ENCODE peak calls at places on chromosomes 6 and 20, in six cellular contexts. One of them, this sample, is unnamed.

GRCh38 chr6:16508959-16509358 is 252.3 kb downstream of the ATXN1 start:
- DNase-seq in cardiac muscle cell: no peak
- DNase-seq in cardiac fibroblast: no peak
- DNase-seq in T-helper 9 cell: no peak
- DNase-seq in endothelial cell: no peak
- DNase-seq in activated T-cell treated with anti-CD3 and anti-CD28 coated beads for 1 hour: no peak
- DNase-seq in this sample: no peak

GRCh38 chr6:143939364-143939763 is 68.7 kb downstream of the PLAGL1 start:
- DNase-seq in T-helper 9 cell: no peak
- DNase-seq in activated T-cell treated with anti-CD3 and anti-CD28 coated beads for 1 hour: no peak
- DNase-seq in cardiac fibroblast: no peak
- DNase-seq in endothelial cell: no peak
- DNase-seq in cardiac muscle cell: no peak
- DNase-seq in this sample: no peak

GRCh38 chr20:64090165-64090564 is 6.0 kb upstream of the LKAAEAR1 start:
- DNase-seq in T-helper 9 cell: no peak
- DNase-seq in activated T-cell treated with anti-CD3 and anti-CD28 coated beads for 1 hour: no peak
- DNase-seq in endothelial cell: no peak
- DNase-seq in cardiac muscle cell: no peak
- DNase-seq in cardiac fibroblast: no peak
- DNase-seq in this sample: peak

GRCh38 chr20:23399568-23400241 is 21.6 kb downstream of the NAPB start:
- DNase-seq in cardiac fibroblast: peak
- DNase-seq in cardiac muscle cell: peak
- DNase-seq in endothelial cell: no peak
- DNase-seq in T-helper 9 cell: no peak
- DNase-seq in activated T-cell treated with anti-CD3 and anti-CD28 coated beads for 1 hour: no peak
- DNase-seq in this sample: no peak

GRCh38 chr20:35436175-35436568 is 1.9 kb downstream of the GDF5 start:
- DNase-seq in cardiac muscle cell: no peak
- DNase-seq in activated T-cell treated with anti-CD3 and anti-CD28 coated beads for 1 hour: no peak
- DNase-seq in T-helper 9 cell: no peak
- DNase-seq in cardiac fibroblast: no peak
- DNase-seq in endothelial cell: no peak
- DNase-seq in this sample: no peak

GRCh38 chr6:14254505-14254904 is 136.9 kb downstream of the CD83 start:
- DNase-seq in cardiac fibroblast: no peak
- DNase-seq in activated T-cell treated with anti-CD3 and anti-CD28 coated beads for 1 hour: no peak
- DNase-seq in endothelial cell: no peak
- DNase-seq in T-helper 9 cell: no peak
- DNase-seq in cardiac muscle cell: no peak
- DNase-seq in this sample: no peak

GRCh38 chr20:6026051-6026450 is 27.8 kb downstream of the LRRN4 start:
- DNase-seq in activated T-cell treated with anti-CD3 and anti-CD28 coated beads for 1 hour: no peak
- DNase-seq in endothelial cell: no peak
- DNase-seq in cardiac muscle cell: no peak
- DNase-seq in cardiac fibroblast: peak
- DNase-seq in T-helper 9 cell: no peak
- DNase-seq in this sample: no peak

GRCh38 chr20:4091332-4092135 is 76.2 kb upstream of the RNF24 start:
- DNase-seq in cardiac fibroblast: peak
- DNase-seq in endothelial cell: peak
- DNase-seq in activated T-cell treated with anti-CD3 and anti-CD28 coated beads for 1 hour: peak
- DNase-seq in T-helper 9 cell: peak
- DNase-seq in cardiac muscle cell: peak
- DNase-seq in this sample: peak

GRCh38 chr20:25178563-25179438 is 16.7 kb upstream of the ENTPD6 start:
- DNase-seq in endothelial cell: peak
- DNase-seq in T-helper 9 cell: no peak
- DNase-seq in cardiac muscle cell: peak
- DNase-seq in cardiac fibroblast: peak
- DNase-seq in activated T-cell treated with anti-CD3 and anti-CD28 coated beads for 1 hour: no peak
- DNase-seq in this sample: peak

GRCh38 chr6:134605034-134605433 is 287.1 kb upstream of the SGK1 start:
- DNase-seq in cardiac muscle cell: no peak
- DNase-seq in cardiac fibroblast: no peak
- DNase-seq in endothelial cell: no peak
- DNase-seq in T-helper 9 cell: no peak
- DNase-seq in activated T-cell treated with anti-CD3 and anti-CD28 coated beads for 1 hour: no peak
- DNase-seq in this sample: no peak

GRCh38 chr20:11912013-11912663 is 5.6 kb upstream of the BTBD3 start:
- DNase-seq in activated T-cell treated with anti-CD3 and anti-CD28 coated beads for 1 hour: no peak
- DNase-seq in cardiac fibroblast: peak
- DNase-seq in endothelial cell: peak
- DNase-seq in cardiac muscle cell: peak
- DNase-seq in T-helper 9 cell: no peak
- DNase-seq in this sample: peak

GRCh38 chr6:28866342-28867077 is 57.3 kb downstream of the TRIM27 start:
- DNase-seq in cardiac fibroblast: peak
- DNase-seq in activated T-cell treated with anti-CD3 and anti-CD28 coated beads for 1 hour: peak
- DNase-seq in endothelial cell: peak
- DNase-seq in T-helper 9 cell: peak
- DNase-seq in cardiac muscle cell: peak
- DNase-seq in this sample: peak

GRCh38 chr20:53594068-53595017 is 704 bp upstream of the ZNF217 start:
- DNase-seq in cardiac muscle cell: peak
- DNase-seq in T-helper 9 cell: peak
- DNase-seq in endothelial cell: peak
- DNase-seq in activated T-cell treated with anti-CD3 and anti-CD28 coated beads for 1 hour: peak
- DNase-seq in cardiac fibroblast: peak
- DNase-seq in this sample: peak

GRCh38 chr6:157650261-157650640 is 172.8 kb upstream of the SNX9 start:
- DNase-seq in cardiac fibroblast: no peak
- DNase-seq in activated T-cell treated with anti-CD3 and anti-CD28 coated beads for 1 hour: no peak
- DNase-seq in endothelial cell: no peak
- DNase-seq in cardiac muscle cell: no peak
- DNase-seq in T-helper 9 cell: no peak
- DNase-seq in this sample: no peak

GRCh38 chr6:121965739-121966138 is 433.7 kb upstream of the HSF2 start:
- DNase-seq in endothelial cell: no peak
- DNase-seq in cardiac muscle cell: no peak
- DNase-seq in activated T-cell treated with anti-CD3 and anti-CD28 coated beads for 1 hour: no peak
- DNase-seq in T-helper 9 cell: no peak
- DNase-seq in cardiac fibroblast: no peak
- DNase-seq in this sample: no peak

GRCh38 chr6:140101367-140101766 is 726.9 kb upstream of the CITED2 start:
- DNase-seq in endothelial cell: no peak
- DNase-seq in activated T-cell treated with anti-CD3 and anti-CD28 coated beads for 1 hour: no peak
- DNase-seq in cardiac fibroblast: no peak
- DNase-seq in T-helper 9 cell: no peak
- DNase-seq in cardiac muscle cell: no peak
- DNase-seq in this sample: no peak

GRCh38 chr6:35491558-35492541 is 5.0 kb downstream of the TEAD3 start:
- DNase-seq in cardiac fibroblast: no peak
- DNase-seq in T-helper 9 cell: no peak
- DNase-seq in cardiac muscle cell: peak
- DNase-seq in endothelial cell: no peak
- DNase-seq in activated T-cell treated with anti-CD3 and anti-CD28 coated beads for 1 hour: no peak
- DNase-seq in this sample: no peak

GRCh38 chr6:97110626-97111025 is 172.4 kb downstream of the MMS22L start:
- DNase-seq in cardiac muscle cell: no peak
- DNase-seq in cardiac fibroblast: no peak
- DNase-seq in endothelial cell: peak
- DNase-seq in T-helper 9 cell: no peak
- DNase-seq in activated T-cell treated with anti-CD3 and anti-CD28 coated beads for 1 hour: no peak
- DNase-seq in this sample: no peak

GRCh38 chr6:28953039-28953872 is 29.5 kb upstream of the TRIM27 start:
- DNase-seq in endothelial cell: peak
- DNase-seq in activated T-cell treated with anti-CD3 and anti-CD28 coated beads for 1 hour: peak
- DNase-seq in T-helper 9 cell: peak
- DNase-seq in cardiac muscle cell: peak
- DNase-seq in cardiac fibroblast: peak
- DNase-seq in this sample: peak

GRCh38 chr6:143125896-143126573 is 65.3 kb downstream of the AIG1 start:
- DNase-seq in endothelial cell: no peak
- DNase-seq in activated T-cell treated with anti-CD3 and anti-CD28 coated beads for 1 hour: no peak
- DNase-seq in T-helper 9 cell: no peak
- DNase-seq in cardiac muscle cell: no peak
- DNase-seq in cardiac fibroblast: peak
- DNase-seq in this sample: no peak

GRCh38 chr6:149218471-149218870 is 99.0 kb upstream of the TAB2 start:
- DNase-seq in T-helper 9 cell: no peak
- DNase-seq in cardiac fibroblast: no peak
- DNase-seq in endothelial cell: no peak
- DNase-seq in activated T-cell treated with anti-CD3 and anti-CD28 coated beads for 1 hour: no peak
- DNase-seq in cardiac muscle cell: no peak
- DNase-seq in this sample: no peak

This sample was measured in D341Med.